ENCODE peak calls at places on chromosomes 7 and 10, in six cellular contexts. One of them, this sample, is unnamed.

GRCh38 chr10:124035306-124035927 is 58.0 kb downstream of the CHST15 start:
- DNase-seq in upper lobe of right lung: no peak
- DNase-seq in ascending aorta: no peak
- DNase-seq in mucosa of descending colon: no peak
- DNase-seq in H1: no peak
- DNase-seq in right lobe of liver: no peak
- DNase-seq in this sample: no peak

GRCh38 chr10:10598297-10598696 is 419.4 kb upstream of the CELF2 start:
- DNase-seq in upper lobe of right lung: no peak
- DNase-seq in ascending aorta: no peak
- DNase-seq in mucosa of descending colon: no peak
- DNase-seq in H1: no peak
- DNase-seq in right lobe of liver: no peak
- DNase-seq in this sample: no peak

GRCh38 chr7:18740579-18740988 is 245.0 kb downstream of the HDAC9 start:
- DNase-seq in upper lobe of right lung: no peak
- DNase-seq in ascending aorta: no peak
- DNase-seq in mucosa of descending colon: no peak
- DNase-seq in H1: no peak
- DNase-seq in right lobe of liver: no peak
- DNase-seq in this sample: no peak

GRCh38 chr10:33295851-33296250 is 38.6 kb downstream of the NRP1 start:
- DNase-seq in upper lobe of right lung: no peak
- DNase-seq in ascending aorta: no peak
- DNase-seq in mucosa of descending colon: no peak
- DNase-seq in H1: no peak
- DNase-seq in right lobe of liver: no peak
- DNase-seq in this sample: no peak

GRCh38 chr7:46786221-46786951 is 795.5 kb downstream of the TNS3 start:
- DNase-seq in upper lobe of right lung: no peak
- DNase-seq in ascending aorta: no peak
- DNase-seq in mucosa of descending colon: no peak
- DNase-seq in H1: no peak
- DNase-seq in right lobe of liver: no peak
- DNase-seq in this sample: no peak

GRCh38 chr10:86301431-86301830 is 65.2 kb downstream of the GRID1 start:
- DNase-seq in upper lobe of right lung: no peak
- DNase-seq in ascending aorta: no peak
- DNase-seq in mucosa of descending colon: no peak
- DNase-seq in H1: no peak
- DNase-seq in right lobe of liver: no peak
- DNase-seq in this sample: no peak

GRCh38 chr10:68717435-68717834 is 3.6 kb upstream of the CCAR1 start:
- DNase-seq in upper lobe of right lung: no peak
- DNase-seq in ascending aorta: no peak
- DNase-seq in mucosa of descending colon: no peak
- DNase-seq in H1: no peak
- DNase-seq in right lobe of liver: no peak
- DNase-seq in this sample: no peak

GRCh38 chr7:7051221-7051877 is 131.0 kb upstream of the C1GALT1 start:
- DNase-seq in upper lobe of right lung: no peak
- DNase-seq in ascending aorta: no peak
- DNase-seq in mucosa of descending colon: peak; percentile 43
- DNase-seq in H1: no peak
- DNase-seq in right lobe of liver: no peak
- DNase-seq in this sample: no peak

GRCh38 chr10:29804025-29804852 is 169.5 kb upstream of the SVIL start:
- DNase-seq in upper lobe of right lung: no peak
- DNase-seq in ascending aorta: no peak
- DNase-seq in mucosa of descending colon: no peak
- DNase-seq in H1: no peak
- DNase-seq in right lobe of liver: no peak
- DNase-seq in this sample: peak; percentile 77

GRCh38 chr10:122981066-122981464 is 864 bp downstream of the PSTK start:
- DNase-seq in upper lobe of right lung: no peak
- DNase-seq in ascending aorta: no peak
- DNase-seq in mucosa of descending colon: no peak
- DNase-seq in H1: no peak
- DNase-seq in right lobe of liver: no peak
- DNase-seq in this sample: no peak

GRCh38 chr7:137343483-137343841 is at the start of gene PTN:
- DNase-seq in upper lobe of right lung: no peak
- DNase-seq in ascending aorta: no peak
- DNase-seq in mucosa of descending colon: peak; percentile 23
- DNase-seq in H1: peak; percentile 73
- DNase-seq in right lobe of liver: peak; percentile 46
- DNase-seq in this sample: peak; percentile 49

GRCh38 chr7:92621641-92622429 is 31.6 kb upstream of the FAM133B start:
- DNase-seq in upper lobe of right lung: no peak
- DNase-seq in ascending aorta: no peak
- DNase-seq in mucosa of descending colon: no peak
- DNase-seq in H1: no peak
- DNase-seq in right lobe of liver: no peak
- DNase-seq in this sample: no peak

GRCh38 chr10:107579970-107580369 is 415.5 kb upstream of the SORCS1 start:
- DNase-seq in upper lobe of right lung: no peak
- DNase-seq in ascending aorta: no peak
- DNase-seq in mucosa of descending colon: no peak
- DNase-seq in H1: no peak
- DNase-seq in right lobe of liver: no peak
- DNase-seq in this sample: no peak

GRCh38 chr10:71225291-71226058 is 13.1 kb downstream of the UNC5B start:
- DNase-seq in upper lobe of right lung: peak; percentile 53
- DNase-seq in ascending aorta: no peak
- DNase-seq in mucosa of descending colon: no peak
- DNase-seq in H1: no peak
- DNase-seq in right lobe of liver: no peak
- DNase-seq in this sample: no peak

GRCh38 chr10:22625511-22626288 is 88.7 kb downstream of the PIP4K2A start:
- DNase-seq in upper lobe of right lung: no peak
- DNase-seq in ascending aorta: no peak
- DNase-seq in mucosa of descending colon: no peak
- DNase-seq in H1: no peak
- DNase-seq in right lobe of liver: no peak
- DNase-seq in this sample: no peak
- H3K4me1 ChIP-seq in upper lobe of right lung: peaks cover 61% of the 10 kb centered on the region
- H3K4me1 ChIP-seq in ascending aorta: peaks cover 36% of the 10 kb centered on the region
- H3K4me1 ChIP-seq in mucosa of descending colon: peaks cover under 1% of the 10 kb centered on the region
- H3K4me1 ChIP-seq in H1: peaks cover 12% of the 10 kb centered on the region
- H3K4me1 ChIP-seq in right lobe of liver: peaks cover 6% of the 10 kb centered on the region
- H3K4me1 ChIP-seq in this sample: peaks cover 25% of the 10 kb centered on the region

GRCh38 chr10:61992059-61992460 is 90.6 kb downstream of the ARID5B start:
- DNase-seq in upper lobe of right lung: no peak
- DNase-seq in ascending aorta: no peak
- DNase-seq in mucosa of descending colon: no peak
- DNase-seq in H1: no peak
- DNase-seq in right lobe of liver: no peak
- DNase-seq in this sample: no peak
- H3K4me1 ChIP-seq in upper lobe of right lung: peaks cover 38% of the 10 kb centered on the region
- H3K4me1 ChIP-seq in ascending aorta: peaks cover 53% of the 10 kb centered on the region
- H3K4me1 ChIP-seq in mucosa of descending colon: peaks cover 36% of the 10 kb centered on the region
- H3K4me1 ChIP-seq in H1: peaks cover 7% of the 10 kb centered on the region
- H3K4me1 ChIP-seq in right lobe of liver: peaks cover 3% of the 10 kb centered on the region
- H3K4me1 ChIP-seq in this sample: no peaks in the 10 kb centered on the region

GRCh38 chr10:24900888-24901685 is 51.3 kb downstream of the PRTFDC1 start:
- DNase-seq in upper lobe of right lung: no peak
- DNase-seq in ascending aorta: no peak
- DNase-seq in mucosa of descending colon: no peak
- DNase-seq in H1: no peak
- DNase-seq in right lobe of liver: no peak
- DNase-seq in this sample: no peak
- H3K4me1 ChIP-seq in upper lobe of right lung: peaks cover 20% of the 10 kb centered on the region
- H3K4me1 ChIP-seq in ascending aorta: peaks cover 17% of the 10 kb centered on the region
- H3K4me1 ChIP-seq in mucosa of descending colon: peaks cover 23% of the 10 kb centered on the region
- H3K4me1 ChIP-seq in H1: no peaks in the 10 kb centered on the region
- H3K4me1 ChIP-seq in right lobe of liver: peaks cover 10% of the 10 kb centered on the region
- H3K4me1 ChIP-seq in this sample: no peaks in the 10 kb centered on the region

GRCh38 chr7:472640-472957 is 47.0 kb downstream of the PDGFA start:
- DNase-seq in upper lobe of right lung: no peak
- DNase-seq in ascending aorta: no peak
- DNase-seq in mucosa of descending colon: no peak
- DNase-seq in H1: no peak
- DNase-seq in right lobe of liver: no peak
- DNase-seq in this sample: no peak

GRCh38 chr7:475425-475728 is 44.3 kb downstream of the PDGFA start:
- DNase-seq in upper lobe of right lung: peak; percentile 51
- DNase-seq in ascending aorta: no peak
- DNase-seq in mucosa of descending colon: no peak
- DNase-seq in H1: no peak
- DNase-seq in right lobe of liver: no peak
- DNase-seq in this sample: no peak

GRCh38 chr7:473211-473734 is 46.4 kb downstream of the PDGFA start:
- DNase-seq in upper lobe of right lung: peak; percentile 58
- DNase-seq in ascending aorta: no peak
- DNase-seq in mucosa of descending colon: peak; percentile 16
- DNase-seq in H1: peak; percentile 43
- DNase-seq in right lobe of liver: peak; percentile 49
- DNase-seq in this sample: no peak

GRCh38 chr7:474605-475424 is 44.8 kb downstream of the PDGFA start:
- DNase-seq in upper lobe of right lung: peak; percentile 31
- DNase-seq in ascending aorta: no peak
- DNase-seq in mucosa of descending colon: peak; percentile 14
- DNase-seq in H1: peak; percentile 40
- DNase-seq in right lobe of liver: peak; percentile 49
- DNase-seq in this sample: no peak

GRCh38 chr7:473870-474604 is 45.6 kb downstream of the PDGFA start:
- DNase-seq in upper lobe of right lung: peak; percentile 36
- DNase-seq in ascending aorta: no peak
- DNase-seq in mucosa of descending colon: peak; percentile 6
- DNase-seq in H1: no peak
- DNase-seq in right lobe of liver: peak; percentile 24
- DNase-seq in this sample: no peak
- H3K4me1 ChIP-seq in upper lobe of right lung: peaks cover 17% of the 10 kb centered on the region
- H3K4me1 ChIP-seq in ascending aorta: peaks cover 17% of the 10 kb centered on the region
- H3K4me1 ChIP-seq in mucosa of descending colon: no peaks in the 10 kb centered on the region
- H3K4me1 ChIP-seq in H1: peaks cover 2% of the 10 kb centered on the region
- H3K4me1 ChIP-seq in right lobe of liver: no peaks in the 10 kb centered on the region
- H3K4me1 ChIP-seq in this sample: peaks cover 11% of the 10 kb centered on the region

GRCh38 chr10:112223725-112224124 is 40.2 kb upstream of the GPAM start:
- DNase-seq in upper lobe of right lung: no peak
- DNase-seq in ascending aorta: no peak
- DNase-seq in mucosa of descending colon: no peak
- DNase-seq in H1: no peak
- DNase-seq in right lobe of liver: no peak
- DNase-seq in this sample: no peak
- H3K4me1 ChIP-seq in upper lobe of right lung: no peaks in the 10 kb centered on the region
- H3K4me1 ChIP-seq in ascending aorta: no peaks in the 10 kb centered on the region
- H3K4me1 ChIP-seq in mucosa of descending colon: no peaks in the 10 kb centered on the region
- H3K4me1 ChIP-seq in H1: no peaks in the 10 kb centered on the region
- H3K4me1 ChIP-seq in right lobe of liver: peaks cover 33% of the 10 kb centered on the region
- H3K4me1 ChIP-seq in this sample: peaks cover 31% of the 10 kb centered on the region

GRCh38 chr10:15122477-15123030 is 25.4 kb downstream of the RPP38 start:
- DNase-seq in upper lobe of right lung: no peak
- DNase-seq in ascending aorta: no peak
- DNase-seq in mucosa of descending colon: no peak
- DNase-seq in H1: no peak
- DNase-seq in right lobe of liver: no peak
- DNase-seq in this sample: no peak
- H3K4me1 ChIP-seq in upper lobe of right lung: no peaks in the 10 kb centered on the region
- H3K4me1 ChIP-seq in ascending aorta: no peaks in the 10 kb centered on the region
- H3K4me1 ChIP-seq in mucosa of descending colon: no peaks in the 10 kb centered on the region
- H3K4me1 ChIP-seq in H1: no peaks in the 10 kb centered on the region
- H3K4me1 ChIP-seq in right lobe of liver: no peaks in the 10 kb centered on the region
- H3K4me1 ChIP-seq in this sample: no peaks in the 10 kb centered on the region

This sample was measured in thyroid gland.